ENCODE peak calls at places on chromosome 1, in six cellular contexts. M, U, A, T, R and B are unnamed samples.

GRCh38 chr1:116150368-116150767 is 39.2 kb downstream of the MAB21L3 start:
- DNase-seq in M (no peak), U (no peak), A (no peak), T (no peak), R (no peak), B (no peak)

GRCh38 chr1:216075339-216075738 is 347.9 kb downstream of the USH2A start:
- DNase-seq in M (no peak), U (no peak), A (no peak), T (no peak), R (peak; percentile 16), B (no peak)

GRCh38 chr1:19435181-19435580 is 50.2 kb downstream of the CAPZB start:
- DNase-seq in M (peak; percentile 75), U (no peak), A (no peak), T (no peak), R (no peak), B (no peak)

GRCh38 chr1:169538998-169539871 is 47.0 kb downstream of the F5 start:
- DNase-seq in M (peak; percentile 42), U (peak; percentile 70), A (no peak), T (no peak), R (peak; percentile 95), B (no peak)

GRCh38 chr1:169941982-169942830 is 48.5 kb upstream of the SCYL3 start:
- DNase-seq in M (peak; percentile 65), U (peak; percentile 8), A (no peak), T (no peak), R (peak; percentile 81), B (no peak)

GRCh38 chr1:31739281-31739853 is 24.8 kb downstream of the ADGRB2 start:
- DNase-seq in M (no peak), U (no peak), A (no peak), T (no peak), R (no peak), B (no peak)

GRCh38 chr1:30638811-30639210 is 84.6 kb downstream of the MATN1 start:
- DNase-seq in M (no peak), U (no peak), A (no peak), T (no peak), R (no peak), B (no peak)

GRCh38 chr1:203934027-203934426 is 72.6 kb downstream of the SNRPE start:
- DNase-seq in M (no peak), U (peak; percentile 52), A (no peak), T (no peak), R (peak; percentile 33), B (no peak)

GRCh38 chr1:235069577-235070563 is 58.8 kb downstream of the TOMM20 start:
- DNase-seq in M (no peak), U (peak; percentile 32), A (no peak), T (no peak), R (peak; percentile 99), B (no peak)

GRCh38 chr1:231278100-231278790 is 37.2 kb downstream of the GNPAT start:
- DNase-seq in M (no peak), U (no peak), A (no peak), T (no peak), R (peak; percentile 36), B (no peak)

GRCh38 chr1:163410073-163410522 is 88.3 kb downstream of the NUF2 start:
- DNase-seq in M (peak; percentile 11), U (peak; percentile 28), A (no peak), T (no peak), R (peak; percentile 45), B (no peak)

GRCh38 chr1:177385760-177386698 is 215.3 kb downstream of the BRINP2 start:
- DNase-seq in M (no peak), U (no peak), A (no peak), T (no peak), R (no peak), B (no peak)

GRCh38 chr1:54287176-54287650 is 87.2 kb downstream of the MRPL37 start:
- DNase-seq in M (no peak), U (peak; percentile 74), A (peak; percentile 78), T (no peak), R (peak; percentile 46), B (no peak)